ENCODE peak calls at places on chromosome 17, in seven cellular contexts. T is spleen, G is prostate gland, U is A549, P is IMR-90, S is stomach, Z is heart left ventricle. W is an unnamed sample.

GRCh38 chr17:38663964-38664644 is 10.7 kb downstream of the EPOP start:
- DNase-seq in T (no peak), G (no peak), U (no peak), P (no peak), S (no peak), Z (no peak), W (no peak)

GRCh38 chr17:78820122-78820792 is 20.4 kb downstream of the USP36 start:
- DNase-seq in T (peak; percentile 43), G (no peak), U (no peak), P (no peak), S (no peak), Z (no peak), W (no peak)

GRCh38 chr17:68431661-68432071 is 25.6 kb downstream of the WIPI1 start:
- DNase-seq in T (peak; percentile 51), G (no peak), U (peak; percentile 50), P (peak; percentile 23), S (no peak), Z (no peak), W (peak; percentile 31)

GRCh38 chr17:21375757-21376584 is at the start of gene KCNJ12:
- DNase-seq in T (no peak), G (no peak), U (peak; percentile 43), P (no peak), S (peak; percentile 41), Z (no peak), W (peak; percentile 46)

GRCh38 chr17:79974786-79975497 is 60.7 kb downstream of the TBC1D16 start:
- DNase-seq in T (peak; percentile 74), G (no peak), U (peak; percentile 33), P (no peak), S (peak; percentile 71), Z (no peak), W (no peak)

GRCh38 chr17:14755002-14755401 is 454.1 kb downstream of the HS3ST3B1 start:
- DNase-seq in T (no peak), G (no peak), U (no peak), P (peak; percentile 54), S (no peak), Z (no peak), W (no peak)

GRCh38 chr17:79818026-79818758 is 21.0 kb downstream of the CBX4 start:
- DNase-seq in T (no peak), G (no peak), U (no peak), P (no peak), S (no peak), Z (no peak), W (no peak)

GRCh38 chr17:81167638-81168037 is 1.6 kb upstream of the AATK start:
- DNase-seq in T (no peak), G (no peak), U (no peak), P (no peak), S (no peak), Z (no peak), W (no peak)

GRCh38 chr17:17890773-17891759 is 54.3 kb upstream of the SREBF1 start:
- DNase-seq in T (peak; percentile 81), G (no peak), U (peak; percentile 88), P (peak; percentile 72), S (peak; percentile 57), Z (no peak), W (peak; percentile 70)

GRCh38 chr17:50681260-50682200 is 26.2 kb downstream of the ANKRD40 start:
- DNase-seq in T (peak; percentile 54), G (peak; percentile 58), U (peak; percentile 91), P (peak; percentile 82), S (no peak), Z (no peak), W (peak; percentile 40)

GRCh38 chr17:18281815-18282214 is 21.4 kb downstream of the MIEF2 start:
- DNase-seq in T (no peak), G (no peak), U (no peak), P (no peak), S (no peak), Z (no peak), W (no peak)

GRCh38 chr17:75601057-75601987 is 13.7 kb downstream of the MYO15B start:
- DNase-seq in T (peak; percentile 87), G (no peak), U (peak; percentile 88), P (peak; percentile 5), S (peak; percentile 74), Z (peak; percentile 77), W (peak; percentile 78)

GRCh38 chr17:5837055-5837491 is 233.1 kb upstream of the WSCD1 start:
- DNase-seq in T (no peak), G (peak; percentile 66), U (peak; percentile 75), P (peak; percentile 78), S (no peak), Z (no peak), W (no peak)

GRCh38 chr17:31310877-31311276 is 3.0 kb downstream of the EVI2B start:
- DNase-seq in T (peak; percentile 71), G (no peak), U (no peak), P (no peak), S (no peak), Z (no peak), W (no peak)

GRCh38 chr17:31310260-31310659 is 3.6 kb downstream of the EVI2B start:
- DNase-seq in T (no peak), G (no peak), U (no peak), P (no peak), S (no peak), Z (no peak), W (no peak)

GRCh38 chr17:31318298-31319190 is 2.9 kb downstream of the EVI2A start:
- DNase-seq in T (peak; percentile 63), G (no peak), U (no peak), P (peak; percentile 85), S (peak; percentile 35), Z (no peak), W (no peak)

GRCh38 chr17:31314788-31315105 is 893 bp upstream of the EVI2B start:
- DNase-seq in T (no peak), G (no peak), U (no peak), P (no peak), S (no peak), Z (no peak), W (no peak)

DNA sequence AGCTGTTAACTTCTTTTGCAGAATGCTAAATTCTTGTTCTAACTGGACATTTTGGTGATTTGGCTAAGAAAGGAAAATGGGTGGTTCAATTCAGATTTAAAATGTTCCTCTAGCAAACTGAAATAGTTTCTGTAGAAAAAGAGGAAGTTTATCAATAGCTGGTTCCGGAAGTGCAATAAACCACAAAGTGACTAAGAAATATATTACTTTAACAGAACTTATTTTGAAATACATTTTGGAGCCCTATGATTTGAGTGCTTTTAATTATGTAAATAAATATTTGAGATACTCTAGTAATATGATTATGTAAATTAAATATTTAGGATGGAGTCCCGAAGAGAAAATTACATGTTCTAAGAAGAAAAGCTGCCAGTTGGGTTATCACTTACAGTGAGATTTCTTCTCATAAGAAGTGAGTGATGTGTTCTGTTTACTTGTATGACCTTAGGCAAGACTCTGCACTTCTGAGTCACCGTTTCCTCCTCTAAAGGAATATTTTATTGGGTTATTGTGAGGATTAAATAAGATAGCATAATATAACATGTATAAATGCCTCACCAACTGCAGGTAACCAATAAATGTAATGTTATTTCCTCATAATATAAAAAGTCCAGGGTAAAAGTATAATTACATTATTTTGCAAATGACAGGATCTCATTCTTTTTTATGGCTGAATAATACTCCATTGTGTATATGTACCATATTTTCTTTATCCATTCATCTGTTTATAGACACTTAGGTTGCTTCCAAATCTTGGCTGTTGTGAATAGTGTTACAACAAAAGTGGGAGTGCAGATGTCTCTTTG is at the start of gene EVI2B:
- DNase-seq in T (no peak), G (no peak), U (peak; percentile 34), P (peak; percentile 64), S (no peak), Z (no peak), W (no peak)
- TF ChIP-seq POLR2A in T (no peak), G (no peak), U (no peak), P (no peak), S (no peak), Z (no peak), W (no peak)

GRCh38 chr17:59369026-59369724 is 37.7 kb downstream of the YPEL2 start:
- DNase-seq in T (no peak), G (no peak), U (no peak), P (no peak), S (no peak), Z (no peak), W (no peak)

GRCh38 chr17:59368218-59368857 is 36.9 kb downstream of the YPEL2 start:
- DNase-seq in T (no peak), G (no peak), U (no peak), P (no peak), S (no peak), Z (no peak), W (no peak)

GRCh38 chr17:59372138-59372751 is 40.8 kb downstream of the YPEL2 start:
- DNase-seq in T (no peak), G (peak; percentile 55), U (no peak), P (peak; percentile 54), S (peak; percentile 53), Z (no peak), W (no peak)

GRCh38 chr17:59371426-59372099 is 40.1 kb downstream of the YPEL2 start:
- DNase-seq in T (no peak), G (no peak), U (no peak), P (no peak), S (no peak), Z (peak; percentile 71), W (no peak)

DNA sequence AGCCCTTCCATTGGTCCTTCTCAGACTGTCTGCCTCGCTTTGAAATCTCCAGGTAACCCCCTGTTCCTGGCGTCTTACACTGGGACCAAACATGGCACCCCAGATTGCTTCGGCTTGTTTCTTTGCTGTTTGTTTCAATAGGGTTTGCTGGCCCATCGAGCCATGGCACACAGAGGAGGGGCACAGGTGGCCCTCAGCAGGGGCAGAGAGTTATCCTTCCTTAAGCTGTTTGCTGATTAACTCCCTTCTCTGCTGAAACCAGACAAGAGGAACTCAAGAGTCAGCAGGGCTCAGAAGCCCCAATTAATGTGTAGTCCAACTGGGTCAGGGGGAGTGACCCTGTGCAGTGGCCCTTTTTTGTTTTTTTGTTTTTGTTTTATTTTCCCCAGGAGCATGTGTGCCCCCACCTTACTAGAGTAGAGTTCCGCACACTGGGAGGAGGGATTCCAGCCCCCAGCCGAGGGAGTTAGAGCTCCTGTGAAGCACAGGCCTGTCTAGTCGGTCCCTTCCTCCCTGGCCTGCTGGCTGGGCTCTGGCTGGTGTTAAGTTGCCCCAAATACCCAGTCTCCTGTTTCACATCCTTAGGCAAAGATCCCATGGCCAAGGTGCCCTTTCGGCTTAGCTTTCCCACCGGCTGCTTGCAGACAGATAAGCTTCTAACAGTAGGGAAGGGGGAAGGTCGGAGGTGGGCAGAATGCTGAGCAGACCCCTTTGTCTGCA is 39.3 kb downstream of the YPEL2 start:
- DNase-seq in T (no peak), G (no peak), U (no peak), P (no peak), S (no peak), Z (no peak), W (no peak)
- TF ChIP-seq POLR2A in T (no peak), G (no peak), U (no peak), P (no peak), S (no peak), Z (no peak), W (no peak)

DNA sequence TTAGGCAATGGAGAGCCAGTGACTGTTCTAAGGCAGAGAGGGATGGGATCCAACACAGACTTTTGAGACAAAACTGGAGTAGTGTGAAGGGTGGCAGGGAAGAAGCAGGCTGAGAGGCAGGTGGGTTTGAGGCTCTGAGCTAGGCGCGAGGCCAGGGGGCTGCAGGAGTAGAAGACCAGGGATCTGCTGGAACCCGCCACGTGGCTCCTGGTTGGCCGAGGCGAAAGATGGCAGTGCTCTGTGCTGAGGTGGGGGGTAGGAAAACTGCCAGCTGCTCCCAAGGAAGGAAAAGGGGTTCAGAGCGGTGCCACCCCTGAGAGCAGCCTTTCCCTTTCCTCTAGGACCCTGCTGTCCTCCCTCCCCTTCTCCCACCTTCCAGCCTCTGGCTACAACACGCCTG is 5.6 kb downstream of the CD300LG start:
- DNase-seq in T (no peak), G (no peak), U (no peak), P (no peak), S (no peak), Z (no peak), W (no peak)
- TF ChIP-seq POLR2A in T (no peak), G (no peak), U (no peak), P (no peak), S (no peak), Z (no peak), W (no peak)

GRCh38 chr17:64774888-64775600 is 112.9 kb upstream of the SMURF2 start:
- DNase-seq in T (no peak), G (no peak), U (no peak), P (no peak), S (no peak), Z (no peak), W (no peak)
- TF ChIP-seq POLR2A in T (no peak), G (no peak), U (no peak), P (no peak), S (no peak), Z (no peak), W (no peak)